ENCODE peak calls at places on chromosomes 7 and 10, in four cellular contexts. One of them, this sample, is unnamed.

GRCh38 chr7:149832332-149833041 is 5.7 kb upstream of the ZNF862 start:
- DNase-seq in head of caudate nucleus: no peak
- DNase-seq in GM12891: no peak
- DNase-seq in COLO829: no peak
- DNase-seq in this sample: peak; percentile 57

GRCh38 chr7:132145466-132145865 is 430.8 kb downstream of the PLXNA4 start:
- DNase-seq in head of caudate nucleus: no peak
- DNase-seq in GM12891: no peak
- DNase-seq in COLO829: peak; percentile 57
- DNase-seq in this sample: no peak

GRCh38 chr10:6455592-6455991 is 124.5 kb downstream of the PRKCQ start:
- DNase-seq in head of caudate nucleus: no peak
- DNase-seq in GM12891: no peak
- DNase-seq in COLO829: no peak
- DNase-seq in this sample: no peak

GRCh38 chr10:70967591-70968588 is 79.5 kb upstream of the PCBD1 start:
- DNase-seq in head of caudate nucleus: no peak
- DNase-seq in GM12891: peak; percentile 52
- DNase-seq in COLO829: no peak
- DNase-seq in this sample: peak; percentile 38

GRCh38 chr7:125678771-125679170 is 749.1 kb upstream of the POT1 start:
- DNase-seq in head of caudate nucleus: no peak
- DNase-seq in GM12891: no peak
- DNase-seq in COLO829: no peak
- DNase-seq in this sample: no peak

GRCh38 chr7:108211382-108212201 is 81.4 kb upstream of the LAMB4 start:
- DNase-seq in head of caudate nucleus: no peak
- DNase-seq in GM12891: no peak
- DNase-seq in COLO829: no peak
- DNase-seq in this sample: no peak

GRCh38 chr10:93541402-93542357 is 24.8 kb upstream of the FFAR4 start:
- DNase-seq in head of caudate nucleus: no peak
- DNase-seq in GM12891: no peak
- DNase-seq in COLO829: no peak
- DNase-seq in this sample: no peak

GRCh38 chr7:22121702-22122474 is 176.2 kb upstream of the CDCA7L start:
- DNase-seq in head of caudate nucleus: no peak
- DNase-seq in GM12891: no peak
- DNase-seq in COLO829: no peak
- DNase-seq in this sample: no peak

GRCh38 chr10:10661176-10661575 is 356.5 kb upstream of the CELF2 start:
- DNase-seq in head of caudate nucleus: no peak
- DNase-seq in GM12891: no peak
- DNase-seq in COLO829: no peak
- DNase-seq in this sample: no peak

GRCh38 chr10:130458509-130458908 is 322.3 kb downstream of the GLRX3 start:
- DNase-seq in head of caudate nucleus: no peak
- DNase-seq in GM12891: no peak
- DNase-seq in COLO829: no peak
- DNase-seq in this sample: no peak

GRCh38 chr7:99340659-99341058 is 15.0 kb downstream of the ARPC1A start:
- DNase-seq in head of caudate nucleus: no peak
- DNase-seq in GM12891: no peak
- DNase-seq in COLO829: no peak
- DNase-seq in this sample: no peak

GRCh38 chr7:31407277-31407676 is 66.8 kb upstream of the NEUROD6 start:
- DNase-seq in head of caudate nucleus: no peak
- DNase-seq in GM12891: no peak
- DNase-seq in COLO829: no peak
- DNase-seq in this sample: no peak

GRCh38 chr7:80699656-80700318 is 61.3 kb downstream of the CD36 start:
- DNase-seq in head of caudate nucleus: no peak
- DNase-seq in GM12891: no peak
- DNase-seq in COLO829: no peak
- DNase-seq in this sample: no peak

GRCh38 chr7:53191836-53192443 is 156.5 kb downstream of the POM121L12 start:
- DNase-seq in head of caudate nucleus: no peak
- DNase-seq in GM12891: no peak
- DNase-seq in COLO829: no peak
- DNase-seq in this sample: no peak

GRCh38 chr7:111931958-111932357 is 274.2 kb downstream of the DOCK4 start:
- DNase-seq in head of caudate nucleus: no peak
- DNase-seq in GM12891: no peak
- DNase-seq in COLO829: peak; percentile 88
- DNase-seq in this sample: no peak

GRCh38 chr10:91043173-91043910 is 122.5 kb upstream of the ANKRD1 start:
- DNase-seq in head of caudate nucleus: no peak
- DNase-seq in GM12891: no peak
- DNase-seq in COLO829: peak; percentile 35
- DNase-seq in this sample: no peak

GRCh38 chr10:67803588-67804394 is 34.2 kb downstream of the DNAJC12 start:
- DNase-seq in head of caudate nucleus: no peak
- DNase-seq in GM12891: no peak
- DNase-seq in COLO829: no peak
- DNase-seq in this sample: no peak

GRCh38 chr10:6348091-6348862 is 145.5 kb downstream of the PFKFB3 start:
- DNase-seq in head of caudate nucleus: peak; percentile 66
- DNase-seq in GM12891: peak; percentile 47
- DNase-seq in COLO829: no peak
- DNase-seq in this sample: peak; percentile 89

GRCh38 chr7:135273581-135273980 is 39.9 kb downstream of the STRA8 start:
- DNase-seq in head of caudate nucleus: no peak
- DNase-seq in GM12891: no peak
- DNase-seq in COLO829: no peak
- DNase-seq in this sample: no peak

GRCh38 chr10:19930936-19931859 is 115.0 kb downstream of the PLXDC2 start:
- DNase-seq in head of caudate nucleus: no peak
- DNase-seq in GM12891: no peak
- DNase-seq in COLO829: no peak
- DNase-seq in this sample: peak; percentile 52

GRCh38 chr7:51255536-51256243 is 60.9 kb downstream of the COBL start:
- DNase-seq in head of caudate nucleus: no peak
- DNase-seq in GM12891: no peak
- DNase-seq in COLO829: no peak
- DNase-seq in this sample: no peak

GRCh38 chr10:110679633-110680472 is 35.7 kb downstream of the RBM20 start:
- DNase-seq in head of caudate nucleus: no peak
- DNase-seq in GM12891: no peak
- DNase-seq in COLO829: peak; percentile 18
- DNase-seq in this sample: no peak

GRCh38 chr10:55174419-55174818 is 373.4 kb upstream of the PCDH15 start:
- DNase-seq in head of caudate nucleus: no peak
- DNase-seq in GM12891: no peak
- DNase-seq in COLO829: no peak
- DNase-seq in this sample: no peak

GRCh38 chr7:156725074-156725473 is 84.5 kb downstream of the RNF32 start:
- DNase-seq in head of caudate nucleus: no peak
- DNase-seq in GM12891: no peak
- DNase-seq in COLO829: no peak
- DNase-seq in this sample: no peak

GRCh38 chr10:63209703-63210102 is 76.6 kb downstream of the NRBF2 start:
- DNase-seq in head of caudate nucleus: no peak
- DNase-seq in GM12891: no peak
- DNase-seq in COLO829: no peak
- DNase-seq in this sample: no peak

GRCh38 chr10:82888809-82889455 is 1013.9 kb downstream of the NRG3 start:
- DNase-seq in head of caudate nucleus: no peak
- DNase-seq in GM12891: no peak
- DNase-seq in COLO829: no peak
- DNase-seq in this sample: no peak

GRCh38 chr7:94972296-94972695 is 64.9 kb downstream of the PPP1R9A start:
- DNase-seq in head of caudate nucleus: no peak
- DNase-seq in GM12891: no peak
- DNase-seq in COLO829: no peak
- DNase-seq in this sample: no peak

GRCh38 chr7:40101201-40101600 is 33.2 kb downstream of the MPLKIP start:
- DNase-seq in head of caudate nucleus: no peak
- DNase-seq in GM12891: no peak
- DNase-seq in COLO829: no peak
- DNase-seq in this sample: no peak

GRCh38 chr10:14801693-14802092 is 27.0 kb upstream of the FAM107B start:
- DNase-seq in head of caudate nucleus: no peak
- DNase-seq in GM12891: no peak
- DNase-seq in COLO829: no peak
- DNase-seq in this sample: no peak

GRCh38 chr7:47588704-47589225 is 6.9 kb upstream of the TNS3 start:
- DNase-seq in head of caudate nucleus: no peak
- DNase-seq in GM12891: no peak
- DNase-seq in COLO829: no peak
- DNase-seq in this sample: no peak

GRCh38 chr10:53162856-53163255 is 390.3 kb upstream of the MBL2 start:
- DNase-seq in head of caudate nucleus: no peak
- DNase-seq in GM12891: no peak
- DNase-seq in COLO829: no peak
- DNase-seq in this sample: no peak

GRCh38 chr7:159126496-159127345 is 17.9 kb downstream of the VIPR2 start:
- DNase-seq in head of caudate nucleus: no peak
- DNase-seq in GM12891: no peak
- DNase-seq in COLO829: no peak
- DNase-seq in this sample: peak; percentile 23

GRCh38 chr10:73215749-73216148 is 31.3 kb downstream of the DNAJC9 start:
- DNase-seq in head of caudate nucleus: no peak
- DNase-seq in GM12891: no peak
- DNase-seq in COLO829: no peak
- DNase-seq in this sample: no peak

GRCh38 chr7:123660514-123661354 is 5.1 kb downstream of the LMOD2 start:
- DNase-seq in head of caudate nucleus: no peak
- DNase-seq in GM12891: no peak
- DNase-seq in COLO829: no peak
- DNase-seq in this sample: no peak

GRCh38 chr7:154928136-154929005 is 74.6 kb downstream of the PAXIP1 start:
- DNase-seq in head of caudate nucleus: peak; percentile 24
- DNase-seq in GM12891: peak; percentile 47
- DNase-seq in COLO829: peak; percentile 81
- DNase-seq in this sample: no peak

GRCh38 chr10:128529225-128529624 is 403.0 kb upstream of the MKI67 start:
- DNase-seq in head of caudate nucleus: no peak
- DNase-seq in GM12891: no peak
- DNase-seq in COLO829: no peak
- DNase-seq in this sample: no peak

GRCh38 chr7:45599851-45600706 is 25.9 kb downstream of the ADCY1 start:
- DNase-seq in head of caudate nucleus: no peak
- DNase-seq in GM12891: no peak
- DNase-seq in COLO829: no peak
- DNase-seq in this sample: peak; percentile 73

GRCh38 chr7:4067874-4068273 is 614.2 kb upstream of the FOXK1 start:
- DNase-seq in head of caudate nucleus: no peak
- DNase-seq in GM12891: no peak
- DNase-seq in COLO829: no peak
- DNase-seq in this sample: no peak

GRCh38 chr7:35908305-35909223 is 107.7 kb downstream of the SEPTIN7 start:
- DNase-seq in head of caudate nucleus: peak; percentile 33
- DNase-seq in GM12891: no peak
- DNase-seq in COLO829: no peak
- DNase-seq in this sample: no peak

This sample was measured in kidney.